ENCODE peak calls at places on chromosomes 6 and 20, in seven cellular contexts. One of them, this sample, is unnamed.

GRCh38 chr20:35698298-35699126 is 640 bp downstream of the NFS1 start:
- DNase-seq in MM.1S: no peak
- DNase-seq in CD4-positive, alpha-beta memory T cell: no peak
- DNase-seq in mammary epithelial cell: no peak
- DNase-seq in right cardiac atrium: no peak
- DNase-seq in brain microvascular endothelial cell: no peak
- DNase-seq in RWPE1: peak; percentile 65
- DNase-seq in this sample: no peak

GRCh38 chr6:151681426-151682059 is 125.9 kb upstream of the ESR1 start:
- DNase-seq in mammary epithelial cell: no peak
- DNase-seq in CD4-positive, alpha-beta memory T cell: no peak
- DNase-seq in right cardiac atrium: peak; percentile 65
- DNase-seq in MM.1S: peak; percentile 77
- DNase-seq in RWPE1: no peak
- DNase-seq in brain microvascular endothelial cell: no peak
- DNase-seq in this sample: no peak

GRCh38 chr6:12286381-12287132 is 3.6 kb upstream of the EDN1 start:
- DNase-seq in RWPE1: no peak
- DNase-seq in right cardiac atrium: no peak
- DNase-seq in CD4-positive, alpha-beta memory T cell: no peak
- DNase-seq in MM.1S: no peak
- DNase-seq in brain microvascular endothelial cell: no peak
- DNase-seq in mammary epithelial cell: no peak
- DNase-seq in this sample: no peak

GRCh38 chr20:23967616-23967979 is 21.0 kb downstream of the GGTLC1 start:
- DNase-seq in MM.1S: no peak
- DNase-seq in CD4-positive, alpha-beta memory T cell: no peak
- DNase-seq in right cardiac atrium: no peak
- DNase-seq in brain microvascular endothelial cell: no peak
- DNase-seq in RWPE1: no peak
- DNase-seq in mammary epithelial cell: no peak
- DNase-seq in this sample: no peak

GRCh38 chr6:154995241-154996162 is at the start of gene TIAM2:
- DNase-seq in CD4-positive, alpha-beta memory T cell: no peak
- DNase-seq in right cardiac atrium: peak; percentile 62
- DNase-seq in MM.1S: no peak
- DNase-seq in brain microvascular endothelial cell: no peak
- DNase-seq in RWPE1: peak; percentile 22
- DNase-seq in mammary epithelial cell: no peak
- DNase-seq in this sample: no peak

GRCh38 chr20:57999465-58000111 is 228.9 kb downstream of the ANKRD60 start:
- DNase-seq in RWPE1: no peak
- DNase-seq in right cardiac atrium: peak; percentile 76
- DNase-seq in MM.1S: no peak
- DNase-seq in mammary epithelial cell: no peak
- DNase-seq in CD4-positive, alpha-beta memory T cell: no peak
- DNase-seq in brain microvascular endothelial cell: no peak
- DNase-seq in this sample: no peak

GRCh38 chr20:37986873-37987601 is 46.2 kb downstream of the TTI1 start:
- DNase-seq in brain microvascular endothelial cell: no peak
- DNase-seq in right cardiac atrium: peak; percentile 89
- DNase-seq in mammary epithelial cell: no peak
- DNase-seq in MM.1S: no peak
- DNase-seq in RWPE1: no peak
- DNase-seq in CD4-positive, alpha-beta memory T cell: no peak
- DNase-seq in this sample: peak; percentile 61

GRCh38 chr20:19976595-19977372 is 40.4 kb upstream of the NAA20 start:
- DNase-seq in MM.1S: no peak
- DNase-seq in mammary epithelial cell: peak; percentile 77
- DNase-seq in CD4-positive, alpha-beta memory T cell: peak; percentile 21
- DNase-seq in right cardiac atrium: peak; percentile 85
- DNase-seq in brain microvascular endothelial cell: peak; percentile 73
- DNase-seq in RWPE1: peak; percentile 83
- DNase-seq in this sample: no peak

GRCh38 chr6:134619789-134620188 is 301.9 kb upstream of the SGK1 start:
- DNase-seq in brain microvascular endothelial cell: peak; percentile 84
- DNase-seq in CD4-positive, alpha-beta memory T cell: no peak
- DNase-seq in mammary epithelial cell: peak; percentile 96
- DNase-seq in MM.1S: peak; percentile 71
- DNase-seq in right cardiac atrium: no peak
- DNase-seq in RWPE1: peak; percentile 42
- DNase-seq in this sample: no peak

GRCh38 chr6:132357120-132357519 is 44.2 kb downstream of the MOXD1 start:
- DNase-seq in RWPE1: no peak
- DNase-seq in CD4-positive, alpha-beta memory T cell: no peak
- DNase-seq in MM.1S: no peak
- DNase-seq in brain microvascular endothelial cell: no peak
- DNase-seq in mammary epithelial cell: no peak
- DNase-seq in right cardiac atrium: no peak
- DNase-seq in this sample: no peak

GRCh38 chr6:117906905-117907599 is at the start of gene SLC35F1:
- DNase-seq in RWPE1: peak; percentile 17
- DNase-seq in mammary epithelial cell: peak; percentile 25
- DNase-seq in MM.1S: peak; percentile 70
- DNase-seq in brain microvascular endothelial cell: peak; percentile 22
- DNase-seq in CD4-positive, alpha-beta memory T cell: no peak
- DNase-seq in right cardiac atrium: peak; percentile 58
- DNase-seq in this sample: no peak

GRCh38 chr20:34012330-34012729 is 18.6 kb downstream of the RALY start:
- DNase-seq in mammary epithelial cell: no peak
- DNase-seq in CD4-positive, alpha-beta memory T cell: no peak
- DNase-seq in MM.1S: no peak
- DNase-seq in right cardiac atrium: no peak
- DNase-seq in brain microvascular endothelial cell: no peak
- DNase-seq in RWPE1: no peak
- DNase-seq in this sample: no peak

GRCh38 chr20:37276494-37277252 is 12.8 kb upstream of the MANBAL start:
- DNase-seq in right cardiac atrium: peak; percentile 80
- DNase-seq in CD4-positive, alpha-beta memory T cell: no peak
- DNase-seq in mammary epithelial cell: peak; percentile 66
- DNase-seq in RWPE1: peak; percentile 71
- DNase-seq in brain microvascular endothelial cell: peak; percentile 75
- DNase-seq in MM.1S: peak; percentile 41
- DNase-seq in this sample: no peak

GRCh38 chr20:37439223-37439933 is 81.7 kb upstream of the NNAT start:
- DNase-seq in brain microvascular endothelial cell: no peak
- DNase-seq in mammary epithelial cell: no peak
- DNase-seq in right cardiac atrium: no peak
- DNase-seq in CD4-positive, alpha-beta memory T cell: no peak
- DNase-seq in RWPE1: no peak
- DNase-seq in MM.1S: no peak
- DNase-seq in this sample: no peak

GRCh38 chr6:157449610-157450009 is 68.6 kb downstream of the ZDHHC14 start:
- DNase-seq in right cardiac atrium: no peak
- DNase-seq in brain microvascular endothelial cell: peak; percentile 34
- DNase-seq in CD4-positive, alpha-beta memory T cell: no peak
- DNase-seq in RWPE1: no peak
- DNase-seq in mammary epithelial cell: no peak
- DNase-seq in MM.1S: no peak
- DNase-seq in this sample: no peak

GRCh38 chr20:33811763-33812672 is 870 bp downstream of the CHMP4B start:
- DNase-seq in right cardiac atrium: peak; percentile 80
- DNase-seq in mammary epithelial cell: peak; percentile 92
- DNase-seq in RWPE1: peak; percentile 97
- DNase-seq in brain microvascular endothelial cell: peak; percentile 82
- DNase-seq in CD4-positive, alpha-beta memory T cell: peak; percentile 3
- DNase-seq in MM.1S: peak; percentile 35
- DNase-seq in this sample: no peak

GRCh38 chr6:52416629-52417151 is 3.5 kb upstream of the EFHC1 start:
- DNase-seq in CD4-positive, alpha-beta memory T cell: peak; percentile 72
- DNase-seq in mammary epithelial cell: peak; percentile 63
- DNase-seq in brain microvascular endothelial cell: peak; percentile 59
- DNase-seq in MM.1S: peak; percentile 75
- DNase-seq in RWPE1: peak; percentile 57
- DNase-seq in right cardiac atrium: no peak
- DNase-seq in this sample: no peak

GRCh38 chr6:11810039-11810541 is 31.5 kb upstream of the ADTRP start:
- DNase-seq in CD4-positive, alpha-beta memory T cell: no peak
- DNase-seq in mammary epithelial cell: peak; percentile 90
- DNase-seq in right cardiac atrium: peak; percentile 90
- DNase-seq in MM.1S: no peak
- DNase-seq in RWPE1: peak; percentile 74
- DNase-seq in brain microvascular endothelial cell: peak; percentile 81
- DNase-seq in this sample: no peak

GRCh38 chr20:63321148-63321831 is 28.3 kb downstream of the COL20A1 start:
- DNase-seq in RWPE1: no peak
- DNase-seq in mammary epithelial cell: no peak
- DNase-seq in CD4-positive, alpha-beta memory T cell: no peak
- DNase-seq in brain microvascular endothelial cell: no peak
- DNase-seq in right cardiac atrium: peak; percentile 94
- DNase-seq in MM.1S: no peak
- DNase-seq in this sample: no peak

GRCh38 chr20:63322146-63322922 is 29.3 kb downstream of the COL20A1 start:
- DNase-seq in RWPE1: no peak
- DNase-seq in mammary epithelial cell: no peak
- DNase-seq in brain microvascular endothelial cell: no peak
- DNase-seq in CD4-positive, alpha-beta memory T cell: no peak
- DNase-seq in MM.1S: no peak
- DNase-seq in right cardiac atrium: peak; percentile 53
- DNase-seq in this sample: no peak

GRCh38 chr20:63322923-63323253 is 29.9 kb downstream of the COL20A1 start:
- DNase-seq in mammary epithelial cell: no peak
- DNase-seq in MM.1S: no peak
- DNase-seq in right cardiac atrium: peak; percentile 45
- DNase-seq in RWPE1: no peak
- DNase-seq in CD4-positive, alpha-beta memory T cell: no peak
- DNase-seq in brain microvascular endothelial cell: no peak
- DNase-seq in this sample: no peak

GRCh38 chr20:63325021-63325471 is 32.1 kb downstream of the COL20A1 start:
- DNase-seq in MM.1S: no peak
- DNase-seq in right cardiac atrium: peak; percentile 24
- DNase-seq in RWPE1: no peak
- DNase-seq in CD4-positive, alpha-beta memory T cell: no peak
- DNase-seq in brain microvascular endothelial cell: no peak
- DNase-seq in mammary epithelial cell: no peak
- DNase-seq in this sample: no peak

GRCh38 chr20:63323298-63323820 is 30.4 kb downstream of the COL20A1 start:
- DNase-seq in RWPE1: no peak
- DNase-seq in right cardiac atrium: peak; percentile 9
- DNase-seq in mammary epithelial cell: no peak
- DNase-seq in CD4-positive, alpha-beta memory T cell: no peak
- DNase-seq in brain microvascular endothelial cell: no peak
- DNase-seq in MM.1S: no peak
- DNase-seq in this sample: no peak
- H3K27ac ChIP-seq in RWPE1: no peak overlapping the region
- H3K27ac ChIP-seq in right cardiac atrium: no peak overlapping the region
- H3K27ac ChIP-seq in mammary epithelial cell: no peak overlapping the region
- H3K27ac ChIP-seq in CD4-positive, alpha-beta memory T cell: no peak overlapping the region
- H3K27ac ChIP-seq in brain microvascular endothelial cell: no peak overlapping the region
- H3K27ac ChIP-seq in MM.1S: no peak overlapping the region
- H3K27ac ChIP-seq in this sample: no peak overlapping the region

GRCh38 chr6:106056060-106056737 is 29.9 kb upstream of the PRDM1 start:
- DNase-seq in RWPE1: no peak
- DNase-seq in right cardiac atrium: no peak
- DNase-seq in MM.1S: no peak
- DNase-seq in brain microvascular endothelial cell: no peak
- DNase-seq in CD4-positive, alpha-beta memory T cell: peak; percentile 59
- DNase-seq in mammary epithelial cell: no peak
- DNase-seq in this sample: no peak
- H3K27ac ChIP-seq in RWPE1: no peak overlapping the region
- H3K27ac ChIP-seq in right cardiac atrium: no peak overlapping the region
- H3K27ac ChIP-seq in MM.1S: no peak overlapping the region
- H3K27ac ChIP-seq in brain microvascular endothelial cell: no peak overlapping the region
- H3K27ac ChIP-seq in CD4-positive, alpha-beta memory T cell: no peak overlapping the region
- H3K27ac ChIP-seq in mammary epithelial cell: no peak overlapping the region
- H3K27ac ChIP-seq in this sample: no peak overlapping the region

DNA sequence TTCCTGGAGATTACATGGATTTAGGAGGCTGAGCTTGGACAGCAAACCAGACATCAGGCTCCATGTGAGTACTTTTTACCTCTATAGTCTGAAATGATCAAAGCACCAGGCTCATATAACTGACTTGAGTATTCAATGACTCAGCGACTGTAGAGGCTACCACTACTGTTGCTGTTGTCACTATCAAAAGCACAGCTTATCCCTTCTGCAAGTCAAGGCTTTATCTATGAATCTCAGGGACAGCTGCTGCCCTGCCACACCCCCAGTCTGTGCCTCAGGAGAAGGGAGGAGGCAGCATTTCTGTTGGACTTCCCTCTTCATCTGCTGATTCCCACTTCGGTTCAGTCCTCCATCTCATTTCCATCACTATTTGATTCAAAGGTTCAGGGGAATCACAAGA is 80.5 kb upstream of the CNR1 start:
- DNase-seq in mammary epithelial cell: no peak
- DNase-seq in RWPE1: no peak
- DNase-seq in brain microvascular endothelial cell: no peak
- DNase-seq in right cardiac atrium: no peak
- DNase-seq in CD4-positive, alpha-beta memory T cell: no peak
- DNase-seq in MM.1S: no peak
- DNase-seq in this sample: no peak
- H3K27ac ChIP-seq in mammary epithelial cell: no peak overlapping the region
- H3K27ac ChIP-seq in RWPE1: no peak overlapping the region
- H3K27ac ChIP-seq in brain microvascular endothelial cell: no peak overlapping the region
- H3K27ac ChIP-seq in right cardiac atrium: no peak overlapping the region
- H3K27ac ChIP-seq in CD4-positive, alpha-beta memory T cell: no peak overlapping the region
- H3K27ac ChIP-seq in MM.1S: no peak overlapping the region
- H3K27ac ChIP-seq in this sample: no peak overlapping the region

DNA sequence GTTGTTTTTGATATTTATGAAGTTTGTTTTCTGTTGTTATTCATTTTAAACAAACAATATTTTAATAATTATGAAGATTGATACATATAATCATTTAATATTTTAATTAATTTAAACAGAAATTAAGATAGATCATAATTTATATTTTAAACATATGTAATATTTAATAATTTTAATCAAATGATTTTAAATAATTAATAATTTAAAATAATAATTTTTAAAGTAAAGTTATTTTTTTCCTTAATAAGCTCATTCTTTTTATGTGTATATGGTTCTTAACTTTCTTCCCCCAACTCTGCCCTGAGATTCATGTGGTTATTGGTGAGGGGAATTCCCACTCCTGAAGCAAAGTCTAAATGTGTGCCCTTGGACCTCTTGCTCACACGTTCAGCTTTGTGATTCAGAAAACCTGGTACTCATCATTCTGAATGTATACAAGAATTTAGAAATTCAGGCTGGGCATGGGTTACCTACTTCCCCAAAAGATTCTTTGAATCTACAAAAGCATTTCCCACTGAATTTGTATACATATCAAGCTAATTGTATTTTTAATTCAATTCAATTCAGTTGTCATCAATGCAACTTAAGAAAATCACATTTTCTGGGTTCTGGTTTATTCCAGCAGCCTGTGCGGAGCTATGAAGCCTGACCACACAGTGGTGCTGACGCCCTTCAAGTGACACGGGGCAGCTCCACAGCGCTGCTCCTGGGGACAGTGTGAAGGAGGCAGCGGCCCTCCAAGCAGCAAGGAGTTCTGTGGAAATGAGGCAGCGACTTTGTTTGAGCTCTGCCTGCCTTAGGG is 168.9 kb upstream of the UST start:
- DNase-seq in RWPE1: peak; percentile 68
- DNase-seq in mammary epithelial cell: peak; percentile 53
- DNase-seq in CD4-positive, alpha-beta memory T cell: peak; percentile 28
- DNase-seq in brain microvascular endothelial cell: peak; percentile 71
- DNase-seq in MM.1S: peak; percentile 9
- DNase-seq in right cardiac atrium: peak; percentile 93
- DNase-seq in this sample: no peak
- H3K27ac ChIP-seq in RWPE1: no peak overlapping the region
- H3K27ac ChIP-seq in mammary epithelial cell: no peak overlapping the region
- H3K27ac ChIP-seq in CD4-positive, alpha-beta memory T cell: no peak overlapping the region
- H3K27ac ChIP-seq in brain microvascular endothelial cell: no peak overlapping the region
- H3K27ac ChIP-seq in MM.1S: no peak overlapping the region
- H3K27ac ChIP-seq in right cardiac atrium: no peak overlapping the region
- H3K27ac ChIP-seq in this sample: no peak overlapping the region

GRCh38 chr20:3797592-3798404 is 1.7 kb downstream of the CDC25B start:
- DNase-seq in mammary epithelial cell: peak; percentile 56
- DNase-seq in MM.1S: peak; percentile 85
- DNase-seq in right cardiac atrium: peak; percentile 20
- DNase-seq in RWPE1: peak; percentile 62
- DNase-seq in brain microvascular endothelial cell: no peak
- DNase-seq in CD4-positive, alpha-beta memory T cell: peak; percentile 41
- DNase-seq in this sample: peak; percentile 93
- H3K27ac ChIP-seq in mammary epithelial cell: no peak overlapping the region
- H3K27ac ChIP-seq in MM.1S: peak overlapping the region; percentile 94
- H3K27ac ChIP-seq in right cardiac atrium: no peak overlapping the region
- H3K27ac ChIP-seq in RWPE1: peak overlapping the region; percentile 100
- H3K27ac ChIP-seq in brain microvascular endothelial cell: no peak overlapping the region
- H3K27ac ChIP-seq in CD4-positive, alpha-beta memory T cell: peak overlapping the region; percentile 68
- H3K27ac ChIP-seq in this sample: peak overlapping the region; percentile 95

This sample was measured in vagina.